ENCODE peak calls at places on chromosomes 5 and 9, in four cellular contexts. P is WTC11, J is K562, I is HepG2. H is an unnamed sample.

GRCh38 chr5:28707706-28708105 is 1669.3 kb upstream of the CDH9 start:
- DNase-seq in P (no peak), J (no peak), I (no peak), H (no peak)

GRCh38 chr5:74552101-74552500 is 88.4 kb downstream of the ENC1 start:
- DNase-seq in P (no peak), J (no peak), I (no peak), H (no peak)

GRCh38 chr9:136688274-136689107 is 1.2 kb upstream of the AGPAT2 start:
- DNase-seq in P (no peak), J (no peak), I (no peak), H (no peak)

GRCh38 chr5:127863610-127864395 is 160.6 kb downstream of the CCDC192 start:
- DNase-seq in P (no peak), J (no peak), I (no peak), H (no peak)

GRCh38 chr9:137045294-137046093 is 483 bp downstream of the NPDC1 start:
- DNase-seq in P (peak; percentile 59), J (no peak), I (no peak), H (peak; percentile 61)

GRCh38 chr5:145800181-145800580 is 35.0 kb downstream of the PRELID2 start:
- DNase-seq in P (no peak), J (no peak), I (no peak), H (no peak)

GRCh38 chr9:13033959-13034695 is 245.4 kb downstream of the MPDZ start:
- DNase-seq in P (peak; percentile 74), J (peak; percentile 66), I (peak; percentile 38), H (peak; percentile 65)

GRCh38 chr9:2039294-2040180 is 24.4 kb downstream of the SMARCA2 start:
- DNase-seq in P (no peak), J (no peak), I (no peak), H (no peak)

GRCh38 chr5:113052041-113052795 is 75.6 kb downstream of the DCP2 start:
- DNase-seq in P (no peak), J (no peak), I (no peak), H (no peak)

GRCh38 chr5:154273028-154273617 is 82.6 kb downstream of the GALNT10 start:
- DNase-seq in P (no peak), J (peak; percentile 73), I (no peak), H (no peak)

GRCh38 chr9:136687721-136688223 is 515 bp upstream of the AGPAT2 start:
- DNase-seq in P (no peak), J (peak; percentile 56), I (no peak), H (no peak)

DNA sequence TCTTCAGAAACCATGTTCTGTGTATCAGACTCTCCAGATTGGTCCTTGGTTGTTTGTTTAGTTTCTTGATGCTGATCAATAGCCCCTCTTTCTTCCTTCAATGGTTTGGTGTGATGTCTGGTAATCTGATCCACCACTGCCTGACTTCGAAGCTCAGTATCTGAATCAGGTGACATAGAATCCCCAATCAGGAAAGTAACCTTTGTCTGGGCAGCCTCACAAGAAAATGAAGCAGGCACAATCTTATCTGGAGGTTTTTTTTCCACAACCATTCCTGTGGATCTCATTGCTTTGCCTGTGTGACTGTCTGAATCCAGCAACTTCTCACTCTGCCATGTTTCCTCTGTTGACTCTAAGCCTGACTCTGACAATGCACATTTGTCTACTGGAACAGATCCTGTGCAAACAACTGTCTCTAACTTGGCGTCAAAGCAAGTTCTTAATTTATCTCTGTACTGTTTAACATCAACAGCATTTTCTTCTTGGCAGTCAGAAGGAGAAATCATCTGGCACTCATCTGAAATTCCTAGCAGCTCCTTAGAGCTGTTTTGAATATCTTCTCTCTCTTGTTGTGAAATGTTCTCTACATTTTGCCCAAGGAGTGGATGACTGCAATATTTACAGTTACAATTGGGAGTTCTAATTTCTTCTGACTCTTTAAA is 37.1 kb upstream of the RAPGEF6 start:
- DNase-seq in P (no peak), J (peak; percentile 10), I (peak; percentile 5), H (no peak)
- TF ChIP-seq ELF4 in P (no peak), J (no peak), I (no peak), H (no peak)

GRCh38 chr9:74821636-74822035 is 66.1 kb downstream of the TRPM6 start:
- DNase-seq in P (no peak), J (peak; percentile 3), I (no peak), H (no peak)
- TF ChIP-seq SP1 in P (no peak), J (no peak), I (no peak), H (no peak)

GRCh38 chr5:96893342-96893741 is 17.0 kb downstream of the ERAP2 start:
- DNase-seq in P (no peak), J (no peak), I (no peak), H (no peak)
- TF ChIP-seq ELF4 in P (no peak), J (no peak), I (no peak), H (no peak)

DNA sequence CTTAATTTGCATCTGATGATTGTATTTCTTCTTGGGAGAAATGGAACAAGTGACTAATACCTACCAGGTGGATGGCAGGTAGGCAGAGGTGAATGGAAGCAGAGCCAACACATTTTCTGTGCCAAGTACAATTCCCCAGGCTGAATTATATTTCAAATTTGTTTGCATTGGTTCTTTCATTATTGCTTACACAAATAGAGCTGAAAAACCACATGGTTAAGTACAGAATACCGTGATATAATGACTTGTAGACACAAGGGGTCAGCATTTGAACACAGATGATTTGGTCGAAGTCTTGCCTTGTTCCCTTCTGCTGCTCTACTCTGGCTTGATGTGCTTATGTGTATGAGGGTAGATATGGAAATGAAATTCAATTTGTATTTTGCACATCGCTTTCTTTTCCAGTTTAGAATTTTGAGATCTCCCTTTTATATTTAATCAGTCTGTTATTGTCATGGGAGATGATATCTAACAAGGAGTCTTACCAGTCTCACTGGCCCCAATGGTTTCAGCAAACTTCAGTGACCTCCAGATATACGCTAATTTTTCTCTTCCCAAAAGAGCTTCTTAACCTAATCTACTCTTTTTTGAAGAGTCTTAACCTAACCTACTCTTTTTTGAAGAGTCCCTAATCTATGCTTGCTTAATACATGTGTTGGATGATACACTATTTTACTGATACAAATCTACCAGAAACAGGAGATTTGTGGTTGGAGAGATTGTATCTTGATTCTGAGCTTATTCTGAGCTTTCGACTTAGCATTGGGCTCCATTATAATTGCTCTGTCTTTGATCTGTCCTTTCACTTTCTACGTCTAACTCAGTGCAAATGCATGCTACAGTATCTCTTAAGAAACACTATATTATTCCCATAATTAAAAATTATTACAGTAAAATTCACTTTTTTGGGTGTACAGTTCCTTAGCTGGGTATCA is 88.1 kb downstream of the PCSK1 start:
- DNase-seq in P (no peak), J (peak; percentile 45), I (peak; percentile 64), H (peak; percentile 50)
- TF ChIP-seq SP1 in P (no peak), J (no peak), I (no peak), H (no peak)

DNA sequence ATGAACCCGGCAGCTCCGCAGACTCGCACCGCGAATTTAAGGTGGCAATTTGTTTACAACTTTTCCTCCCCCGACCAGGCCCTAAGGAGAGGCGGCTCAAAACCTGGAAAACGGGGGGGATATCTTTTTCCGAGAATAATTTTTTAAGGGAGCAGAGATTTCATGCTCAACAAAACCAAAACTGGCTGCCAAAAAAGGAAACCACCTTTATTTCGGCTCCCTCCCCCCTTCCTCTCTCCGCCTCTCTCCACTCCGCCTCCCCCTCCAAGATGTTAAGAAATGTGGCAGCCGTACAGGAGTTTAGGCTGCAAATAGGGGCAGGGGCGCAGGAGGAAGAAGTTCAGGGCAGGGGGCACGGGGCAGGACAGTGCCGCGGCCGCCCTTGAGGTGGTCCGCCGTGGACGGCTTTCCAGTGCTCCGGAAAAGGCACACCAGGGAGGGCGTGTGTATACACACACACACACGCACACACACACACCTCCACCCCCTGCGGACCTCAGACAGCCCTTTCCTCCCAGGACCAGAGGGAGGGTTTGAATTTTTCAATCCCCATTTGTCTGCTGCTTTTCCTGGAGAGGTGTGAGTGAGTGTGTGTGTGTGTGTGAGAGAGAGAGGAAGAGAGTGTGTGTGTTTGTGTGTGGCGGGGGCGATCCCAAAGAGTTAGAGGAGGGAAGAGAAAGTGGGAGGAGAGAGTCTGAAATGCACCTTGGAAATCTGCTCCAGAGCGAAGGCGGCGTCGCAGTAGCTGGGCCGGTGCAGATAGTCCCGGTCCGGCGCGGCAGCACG is 9.1 kb downstream of the PTCH1 start:
- DNase-seq in P (peak; percentile 34), J (peak; percentile 70), I (peak; percentile 39), H (no peak)
- TF ChIP-seq ELF4 in P (no peak), J (no peak), I (no peak), H (no peak)

DNA sequence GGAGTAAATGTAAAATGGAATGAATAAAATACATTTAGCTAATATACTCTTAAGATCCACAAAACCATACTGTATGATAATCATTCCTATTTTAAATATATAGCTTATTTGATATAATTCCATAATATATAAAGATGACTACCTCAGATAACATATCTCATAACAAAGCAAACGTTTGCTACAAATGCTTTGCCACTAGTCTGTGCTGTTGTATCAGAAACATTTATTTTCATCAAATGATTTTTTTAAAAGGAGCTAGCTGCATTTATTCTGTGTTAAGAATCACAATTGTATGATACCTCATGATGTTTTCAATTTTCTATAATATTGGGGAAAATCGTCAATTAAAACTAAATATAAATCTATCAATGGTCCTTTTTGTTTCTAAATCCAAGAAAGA is 567.2 kb downstream of the PTPRD start:
- DNase-seq in P (no peak), J (no peak), I (no peak), H (no peak)
- TF ChIP-seq SP1 in P (no peak), J (no peak), I (no peak), H (no peak)

GRCh38 chr9:74037274-74037673 is 459.9 kb upstream of the RORB start:
- DNase-seq in P (no peak), J (no peak), I (no peak), H (no peak)

GRCh38 chr9:74032421-74032820 is 464.7 kb upstream of the RORB start:
- DNase-seq in P (no peak), J (no peak), I (no peak), H (no peak)

GRCh38 chr9:74041588-74041987 is 455.5 kb upstream of the RORB start:
- DNase-seq in P (no peak), J (no peak), I (peak; percentile 40), H (no peak)

GRCh38 chr9:74036549-74037231 is 460.4 kb upstream of the RORB start:
- DNase-seq in P (no peak), J (no peak), I (no peak), H (no peak)

GRCh38 chr9:74035786-74036185 is 461.3 kb upstream of the RORB start:
- DNase-seq in P (no peak), J (no peak), I (peak; percentile 10), H (no peak)
- TF ChIP-seq ELF4 in P (no peak), J (no peak), I (no peak), H (no peak)

DNA sequence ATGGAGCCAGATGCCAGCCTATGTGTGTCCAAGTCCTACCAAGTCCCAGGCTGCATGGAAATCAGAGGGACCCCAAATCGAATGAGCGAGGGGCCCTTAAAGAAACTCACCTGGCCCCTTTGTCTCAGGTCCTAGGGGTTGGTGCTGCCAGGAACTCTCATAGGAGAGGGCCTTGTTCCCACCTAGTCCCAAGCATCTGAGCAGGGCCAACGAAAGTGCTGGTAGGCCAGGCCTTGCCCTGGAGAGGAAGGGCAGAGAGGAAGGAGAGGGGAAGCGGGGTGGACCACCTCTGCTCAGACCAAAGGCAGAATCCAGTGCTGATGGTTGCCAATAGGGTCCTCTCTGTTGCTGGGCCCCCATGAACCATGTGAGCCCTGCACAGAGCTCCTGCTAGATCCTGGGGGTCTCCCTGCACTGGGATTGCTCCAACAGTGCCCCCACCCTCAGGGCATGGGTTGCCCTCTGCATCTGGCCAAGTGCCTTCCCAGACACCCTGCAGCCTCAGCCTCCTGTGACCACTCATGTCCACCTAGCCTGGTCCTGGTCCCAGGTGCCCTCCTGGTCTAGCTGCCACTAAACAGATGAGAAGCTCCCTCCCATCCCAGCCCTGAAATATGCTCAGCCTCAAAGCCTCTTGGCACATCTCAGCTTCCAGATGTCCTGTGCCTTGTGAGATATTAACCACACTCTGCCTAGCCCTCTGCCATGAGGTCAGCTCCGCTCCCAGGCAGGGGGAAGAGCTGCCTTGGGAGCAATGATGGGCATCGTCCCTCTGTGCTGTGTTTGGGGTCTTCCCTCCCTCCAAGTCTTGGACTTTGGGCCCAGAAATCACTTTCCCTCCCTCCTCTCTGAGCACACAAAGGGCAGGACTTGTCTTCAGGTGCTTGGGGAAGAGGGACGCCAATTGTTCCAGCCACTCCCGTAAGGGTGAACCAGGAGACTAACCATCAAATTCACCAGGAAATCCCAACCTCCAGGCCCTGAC is 109.6 kb downstream of the ADAMTS2 start:
- DNase-seq in P (peak; percentile 4), J (no peak), I (no peak), H (no peak)
- TF ChIP-seq SP1 in P (no peak), J (no peak), I (no peak), H (no peak)